ENCODE peak calls at places on chromosomes 2 and 18, in six cellular contexts. One of them, this sample, is unnamed.

GRCh38 chr2:188346059-188346458 is 54.4 kb downstream of the GULP1 start:
- DNase-seq in GM10248: no peak
- DNase-seq in right lobe of liver: no peak
- DNase-seq in HL-60: no peak
- DNase-seq in GM12865: no peak
- DNase-seq in upper lobe of left lung: no peak
- DNase-seq in this sample: no peak

GRCh38 chr2:104606056-104606455 is 247.9 kb upstream of the POU3F3 start:
- DNase-seq in GM10248: no peak
- DNase-seq in right lobe of liver: no peak
- DNase-seq in HL-60: no peak
- DNase-seq in GM12865: no peak
- DNase-seq in upper lobe of left lung: no peak
- DNase-seq in this sample: no peak

GRCh38 chr18:77177009-77177408 is 44.4 kb upstream of the MBP start:
- DNase-seq in GM10248: no peak
- DNase-seq in right lobe of liver: no peak
- DNase-seq in HL-60: no peak
- DNase-seq in GM12865: no peak
- DNase-seq in upper lobe of left lung: no peak
- DNase-seq in this sample: no peak

GRCh38 chr18:79317718-79318117 is 78.0 kb upstream of the NFATC1 start:
- DNase-seq in GM10248: no peak
- DNase-seq in right lobe of liver: no peak
- DNase-seq in HL-60: no peak
- DNase-seq in GM12865: no peak
- DNase-seq in upper lobe of left lung: no peak
- DNase-seq in this sample: peak

GRCh38 chr2:107334311-107334710 is 448.3 kb upstream of the ST6GAL2 start:
- DNase-seq in GM10248: no peak
- DNase-seq in right lobe of liver: no peak
- DNase-seq in HL-60: no peak
- DNase-seq in GM12865: no peak
- DNase-seq in upper lobe of left lung: no peak
- DNase-seq in this sample: no peak

GRCh38 chr18:41436772-41437171 is 518.3 kb upstream of the PIK3C3 start:
- DNase-seq in GM10248: no peak
- DNase-seq in right lobe of liver: no peak
- DNase-seq in HL-60: no peak
- DNase-seq in GM12865: no peak
- DNase-seq in upper lobe of left lung: no peak
- DNase-seq in this sample: no peak

GRCh38 chr2:225994748-225995405 is 595.4 kb downstream of the NYAP2 start:
- DNase-seq in GM10248: no peak
- DNase-seq in right lobe of liver: no peak
- DNase-seq in HL-60: no peak
- DNase-seq in GM12865: no peak
- DNase-seq in upper lobe of left lung: no peak
- DNase-seq in this sample: no peak

GRCh38 chr2:223576873-223577272 is 25.3 kb downstream of the SCG2 start:
- DNase-seq in GM10248: no peak
- DNase-seq in right lobe of liver: no peak
- DNase-seq in HL-60: no peak
- DNase-seq in GM12865: no peak
- DNase-seq in upper lobe of left lung: no peak
- DNase-seq in this sample: no peak

GRCh38 chr2:148565272-148565894 is 79.2 kb upstream of the EPC2 start:
- DNase-seq in GM10248: no peak
- DNase-seq in right lobe of liver: no peak
- DNase-seq in HL-60: no peak
- DNase-seq in GM12865: no peak
- DNase-seq in upper lobe of left lung: no peak
- DNase-seq in this sample: peak

GRCh38 chr2:85886585-85886984 is 2.2 kb downstream of the ST3GAL5 start:
- DNase-seq in GM10248: no peak
- DNase-seq in right lobe of liver: no peak
- DNase-seq in HL-60: no peak
- DNase-seq in GM12865: no peak
- DNase-seq in upper lobe of left lung: peak
- DNase-seq in this sample: no peak

GRCh38 chr18:79851981-79852380 is 54.2 kb downstream of the KCNG2 start:
- DNase-seq in GM10248: no peak
- DNase-seq in right lobe of liver: no peak
- DNase-seq in HL-60: no peak
- DNase-seq in GM12865: no peak
- DNase-seq in upper lobe of left lung: no peak
- DNase-seq in this sample: no peak

GRCh38 chr2:217459675-217460405 is 543.0 kb downstream of the TNS1 start:
- DNase-seq in GM10248: no peak
- DNase-seq in right lobe of liver: no peak
- DNase-seq in HL-60: no peak
- DNase-seq in GM12865: no peak
- DNase-seq in upper lobe of left lung: no peak
- DNase-seq in this sample: no peak

DNA sequence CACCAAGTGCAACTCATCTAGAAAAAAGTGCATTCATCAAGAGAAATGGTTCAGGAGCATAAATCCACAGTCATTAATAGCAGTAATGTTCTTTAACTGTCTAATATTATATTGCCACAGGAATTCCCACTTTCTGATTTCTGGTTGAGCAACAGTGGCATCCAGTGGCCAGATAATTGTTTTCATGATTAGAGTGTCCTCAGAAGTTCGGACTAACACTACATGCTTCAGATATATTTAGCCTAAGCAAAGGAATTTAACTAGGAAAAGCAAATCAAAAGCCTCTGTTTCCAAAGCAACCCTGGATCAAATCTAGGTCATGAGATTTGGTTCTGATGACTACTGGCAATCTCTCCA is 9.8 kb upstream of the ERBB4 start:
- DNase-seq in GM10248: no peak
- DNase-seq in right lobe of liver: no peak
- DNase-seq in HL-60: no peak
- DNase-seq in GM12865: no peak
- DNase-seq in upper lobe of left lung: no peak
- DNase-seq in this sample: peak
- TF ChIP-seq CTCF in GM10248: no peak
- TF ChIP-seq CTCF in right lobe of liver: peak
- TF ChIP-seq CTCF in HL-60: no peak
- TF ChIP-seq CTCF in GM12865: no peak
- TF ChIP-seq CTCF in upper lobe of left lung: no peak
- TF ChIP-seq CTCF in this sample: no peak

GRCh38 chr2:152715854-152716428 is 1.3 kb downstream of the PRPF40A start:
- DNase-seq in GM10248: no peak
- DNase-seq in right lobe of liver: no peak
- DNase-seq in HL-60: peak
- DNase-seq in GM12865: peak
- DNase-seq in upper lobe of left lung: no peak
- DNase-seq in this sample: peak

GRCh38 chr2:152718909-152719645 is 657 bp downstream of the ARL6IP6 start:
- DNase-seq in GM10248: peak
- DNase-seq in right lobe of liver: no peak
- DNase-seq in HL-60: peak
- DNase-seq in GM12865: peak
- DNase-seq in upper lobe of left lung: peak
- DNase-seq in this sample: no peak

GRCh38 chr2:152718047-152718908 is at the start of gene ARL6IP6:
- DNase-seq in GM10248: peak
- DNase-seq in right lobe of liver: peak
- DNase-seq in HL-60: peak
- DNase-seq in GM12865: peak
- DNase-seq in upper lobe of left lung: peak
- DNase-seq in this sample: peak

GRCh38 chr2:152716805-152717241 is 438 bp downstream of the PRPF40A start:
- DNase-seq in GM10248: no peak
- DNase-seq in right lobe of liver: no peak
- DNase-seq in HL-60: no peak
- DNase-seq in GM12865: peak
- DNase-seq in upper lobe of left lung: peak
- DNase-seq in this sample: peak

DNA sequence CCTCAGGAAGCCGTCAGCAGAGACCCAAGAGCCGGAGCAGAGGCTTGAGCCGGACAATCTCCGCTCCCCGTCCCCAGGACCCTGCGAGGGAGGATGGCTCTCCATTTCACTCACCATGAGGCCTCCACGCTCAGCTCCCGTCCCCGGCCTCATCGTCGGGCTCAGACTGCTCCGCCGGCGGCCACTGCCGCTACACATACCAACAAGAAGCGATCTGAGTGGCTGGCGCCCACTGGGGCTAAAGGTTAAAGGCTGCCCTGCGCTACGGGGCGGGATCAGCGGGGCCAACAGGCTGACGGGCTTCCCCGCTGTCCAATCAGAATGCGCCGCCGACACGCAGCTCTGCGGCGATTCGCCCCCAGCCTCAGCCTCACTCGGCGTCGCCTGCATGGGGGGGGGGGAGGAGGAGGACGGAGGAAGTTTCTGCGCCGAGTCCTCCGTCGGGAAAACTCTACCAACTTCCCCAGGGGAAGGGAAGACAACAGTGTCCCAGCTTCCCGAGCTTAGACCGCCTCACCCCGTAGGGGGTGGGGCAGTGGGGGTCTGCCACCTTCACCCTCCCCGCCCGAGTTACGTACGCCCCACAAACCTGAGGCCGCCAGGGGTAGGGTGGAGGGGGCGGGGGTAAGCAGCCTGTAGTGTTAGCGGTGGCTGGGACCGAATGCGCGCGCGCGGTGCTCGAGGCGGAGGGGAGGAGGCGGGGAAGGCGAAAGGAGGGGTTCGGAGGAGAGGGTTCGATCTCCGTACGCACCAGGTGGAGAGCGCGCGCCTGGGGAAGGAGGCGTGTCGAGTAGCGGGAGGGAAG is at the start of gene PRPF40A:
- DNase-seq in GM10248: peak
- DNase-seq in right lobe of liver: peak
- DNase-seq in HL-60: peak
- DNase-seq in GM12865: peak
- DNase-seq in upper lobe of left lung: peak
- DNase-seq in this sample: peak
- TF ChIP-seq CTCF in GM10248: no peak
- TF ChIP-seq CTCF in right lobe of liver: no peak
- TF ChIP-seq CTCF in HL-60: no peak
- TF ChIP-seq CTCF in GM12865: no peak
- TF ChIP-seq CTCF in upper lobe of left lung: peak
- TF ChIP-seq CTCF in this sample: no peak

GRCh38 chr2:64858541-64859031 is 130.6 kb upstream of the SLC1A4 start:
- DNase-seq in GM10248: no peak
- DNase-seq in right lobe of liver: no peak
- DNase-seq in HL-60: peak
- DNase-seq in GM12865: no peak
- DNase-seq in upper lobe of left lung: no peak
- DNase-seq in this sample: no peak

GRCh38 chr2:64860321-64860751 is 128.9 kb upstream of the SLC1A4 start:
- DNase-seq in GM10248: peak
- DNase-seq in right lobe of liver: no peak
- DNase-seq in HL-60: peak
- DNase-seq in GM12865: peak
- DNase-seq in upper lobe of left lung: no peak
- DNase-seq in this sample: no peak

GRCh38 chr2:64854773-64855237 is 134.4 kb upstream of the SLC1A4 start:
- DNase-seq in GM10248: no peak
- DNase-seq in right lobe of liver: no peak
- DNase-seq in HL-60: peak
- DNase-seq in GM12865: no peak
- DNase-seq in upper lobe of left lung: peak
- DNase-seq in this sample: no peak

GRCh38 chr2:64859208-64860161 is 129.7 kb upstream of the SLC1A4 start:
- DNase-seq in GM10248: peak
- DNase-seq in right lobe of liver: peak
- DNase-seq in HL-60: peak
- DNase-seq in GM12865: peak
- DNase-seq in upper lobe of left lung: peak
- DNase-seq in this sample: peak

DNA sequence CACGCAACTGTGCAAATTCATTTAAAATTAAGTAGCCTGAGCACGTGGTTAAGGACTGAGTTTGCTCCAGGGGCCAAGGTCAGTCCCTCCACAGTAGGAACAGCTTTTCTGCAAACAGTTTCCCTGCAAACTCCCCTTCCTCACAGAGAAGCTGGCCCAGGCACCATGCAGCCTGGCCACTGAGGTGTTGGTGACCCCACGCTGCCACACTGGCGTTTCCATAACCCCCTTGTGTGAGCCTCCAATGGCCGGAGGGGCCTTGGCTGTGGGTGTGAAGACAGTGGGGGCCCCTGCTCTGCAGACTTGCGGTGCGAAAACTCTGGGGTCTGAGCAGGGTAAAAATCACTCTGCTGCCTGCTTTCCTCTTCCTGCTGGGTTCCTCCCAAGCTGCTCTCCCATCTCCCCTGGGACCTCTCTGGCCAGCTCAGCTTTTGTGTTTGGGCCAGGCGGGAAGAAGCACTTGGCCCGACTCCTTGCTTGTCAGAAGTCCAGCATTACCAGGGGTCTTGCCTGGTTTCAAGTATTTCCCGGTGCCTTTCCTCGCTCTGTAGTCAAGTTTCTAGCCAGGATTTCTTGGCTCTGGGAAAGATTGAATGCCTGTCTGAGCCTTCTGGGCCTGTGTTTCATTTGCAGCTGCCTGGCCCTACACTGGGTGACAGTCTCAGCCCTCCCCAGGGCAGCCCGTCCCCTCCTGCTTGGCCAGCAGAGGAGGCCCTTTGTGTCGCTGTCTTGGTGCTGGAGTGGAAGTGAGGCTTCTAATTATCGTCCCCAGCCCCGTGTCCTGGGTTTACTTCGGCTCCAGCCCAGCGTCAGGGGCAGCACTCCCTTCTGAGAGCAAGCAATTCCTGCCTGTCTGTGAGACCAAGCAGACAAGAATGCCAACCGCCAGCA is 131.4 kb upstream of the SLC1A4 start:
- DNase-seq in GM10248: no peak
- DNase-seq in right lobe of liver: no peak
- DNase-seq in HL-60: no peak
- DNase-seq in GM12865: no peak
- DNase-seq in upper lobe of left lung: no peak
- DNase-seq in this sample: no peak
- TF ChIP-seq CTCF in GM10248: no peak
- TF ChIP-seq CTCF in right lobe of liver: no peak
- TF ChIP-seq CTCF in HL-60: no peak
- TF ChIP-seq CTCF in GM12865: no peak
- TF ChIP-seq CTCF in upper lobe of left lung: no peak
- TF ChIP-seq CTCF in this sample: no peak

DNA sequence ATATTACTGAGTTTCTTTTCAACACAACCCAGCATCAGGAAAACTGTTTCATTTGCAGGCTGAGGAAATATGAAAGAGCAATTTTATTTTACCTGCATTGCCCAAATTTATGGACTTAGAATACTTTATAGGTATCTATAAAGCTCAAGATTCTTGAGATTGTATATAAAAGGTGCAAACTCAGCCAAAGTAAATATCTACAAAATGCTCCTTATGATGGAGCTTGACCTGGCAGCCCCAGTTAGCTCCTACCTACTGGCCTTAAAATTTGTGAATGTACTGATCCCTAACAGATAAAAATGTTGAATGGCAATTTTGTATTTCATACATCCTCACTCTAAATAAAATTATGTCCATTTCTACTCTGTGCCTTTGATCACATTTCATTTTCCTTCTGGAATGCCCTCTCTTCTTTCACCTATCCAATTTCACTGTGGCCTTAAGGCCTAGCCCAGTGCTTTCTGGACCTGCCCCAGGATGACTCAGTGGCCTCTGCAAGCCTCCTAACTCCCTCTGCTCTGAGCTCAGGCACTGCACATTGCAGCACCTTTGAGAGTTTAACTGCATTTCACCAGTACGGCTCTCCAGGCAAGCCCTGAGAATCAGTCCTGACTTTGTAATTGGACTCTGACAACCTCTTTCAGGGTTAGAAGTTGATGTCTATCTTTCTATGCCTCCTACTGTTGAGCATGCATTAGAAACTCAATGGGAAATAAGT is 126.0 kb downstream of the ANTXR1 start:
- DNase-seq in GM10248: no peak
- DNase-seq in right lobe of liver: no peak
- DNase-seq in HL-60: no peak
- DNase-seq in GM12865: no peak
- DNase-seq in upper lobe of left lung: no peak
- DNase-seq in this sample: no peak
- TF ChIP-seq CTCF in GM10248: no peak
- TF ChIP-seq CTCF in right lobe of liver: no peak
- TF ChIP-seq CTCF in HL-60: no peak
- TF ChIP-seq CTCF in GM12865: no peak
- TF ChIP-seq CTCF in upper lobe of left lung: no peak
- TF ChIP-seq CTCF in this sample: no peak